ENCODE peak calls at places on chromosome 18, in ten cellular contexts. One of them, this sample, is unnamed.
A peak's percentile ranks its signal among the peaks of the same experiment; 100 is the strongest.

GRCh38 chr18:36358141-36358540 is 60.6 kb downstream of the FHOD3 start:
- DNase-seq in dermis microvascular lymphatic vessel endothelial cell: no peak
- DNase-seq in SW 1271: no peak
- DNase-seq in pons: no peak
- DNase-seq in transverse colon: no peak
- DNase-seq in astrocyte: no peak
- DNase-seq in adrenal gland: no peak
- DNase-seq in gastrocnemius medialis: no peak
- DNase-seq in progenitor cell of endocrine pancreas: no peak
- DNase-seq in GM12892: no peak
- DNase-seq in this sample: no peak

GRCh38 chr18:23626451-23627279 is 36.0 kb downstream of the ANKRD29 start:
- DNase-seq in dermis microvascular lymphatic vessel endothelial cell: no peak
- DNase-seq in adrenal gland: no peak
- DNase-seq in pons: no peak
- DNase-seq in transverse colon: no peak
- DNase-seq in GM12892: no peak
- DNase-seq in progenitor cell of endocrine pancreas: no peak
- DNase-seq in gastrocnemius medialis: no peak
- DNase-seq in SW 1271: peak; percentile 5
- DNase-seq in astrocyte: peak; percentile 39
- DNase-seq in this sample: peak; percentile 62

GRCh38 chr18:62458868-62459716 is 63.7 kb upstream of the ZCCHC2 start:
- DNase-seq in SW 1271: no peak
- DNase-seq in dermis microvascular lymphatic vessel endothelial cell: no peak
- DNase-seq in adrenal gland: no peak
- DNase-seq in gastrocnemius medialis: peak; percentile 63
- DNase-seq in astrocyte: no peak
- DNase-seq in GM12892: no peak
- DNase-seq in transverse colon: no peak
- DNase-seq in pons: no peak
- DNase-seq in progenitor cell of endocrine pancreas: no peak
- DNase-seq in this sample: no peak

GRCh38 chr18:51068111-51068510 is 38.1 kb downstream of the SMAD4 start:
- DNase-seq in transverse colon: no peak
- DNase-seq in dermis microvascular lymphatic vessel endothelial cell: no peak
- DNase-seq in astrocyte: peak; percentile 79
- DNase-seq in gastrocnemius medialis: no peak
- DNase-seq in progenitor cell of endocrine pancreas: no peak
- DNase-seq in pons: no peak
- DNase-seq in adrenal gland: no peak
- DNase-seq in SW 1271: peak; percentile 10
- DNase-seq in GM12892: no peak
- DNase-seq in this sample: no peak

GRCh38 chr18:32550958-32551357 is 80.3 kb upstream of the GAREM1 start:
- DNase-seq in transverse colon: no peak
- DNase-seq in pons: no peak
- DNase-seq in progenitor cell of endocrine pancreas: no peak
- DNase-seq in GM12892: no peak
- DNase-seq in dermis microvascular lymphatic vessel endothelial cell: no peak
- DNase-seq in SW 1271: no peak
- DNase-seq in adrenal gland: no peak
- DNase-seq in astrocyte: no peak
- DNase-seq in gastrocnemius medialis: no peak
- DNase-seq in this sample: peak; percentile 2

GRCh38 chr18:46155652-46156051 is 51.5 kb downstream of the HAUS1 start:
- DNase-seq in GM12892: no peak
- DNase-seq in dermis microvascular lymphatic vessel endothelial cell: no peak
- DNase-seq in adrenal gland: no peak
- DNase-seq in transverse colon: no peak
- DNase-seq in pons: no peak
- DNase-seq in SW 1271: peak; percentile 41
- DNase-seq in gastrocnemius medialis: no peak
- DNase-seq in astrocyte: peak; percentile 93
- DNase-seq in progenitor cell of endocrine pancreas: no peak
- DNase-seq in this sample: peak; percentile 43

GRCh38 chr18:54607213-54607934 is 16.3 kb downstream of the DYNAP start:
- DNase-seq in dermis microvascular lymphatic vessel endothelial cell: no peak
- DNase-seq in GM12892: no peak
- DNase-seq in astrocyte: peak; percentile 46
- DNase-seq in pons: no peak
- DNase-seq in adrenal gland: no peak
- DNase-seq in progenitor cell of endocrine pancreas: no peak
- DNase-seq in SW 1271: no peak
- DNase-seq in gastrocnemius medialis: no peak
- DNase-seq in transverse colon: peak; percentile 38
- DNase-seq in this sample: peak; percentile 18

GRCh38 chr18:80258640-80259039 is 11.3 kb upstream of the PARD6G start:
- DNase-seq in astrocyte: no peak
- DNase-seq in transverse colon: no peak
- DNase-seq in GM12892: no peak
- DNase-seq in adrenal gland: no peak
- DNase-seq in dermis microvascular lymphatic vessel endothelial cell: no peak
- DNase-seq in pons: no peak
- DNase-seq in progenitor cell of endocrine pancreas: no peak
- DNase-seq in SW 1271: no peak
- DNase-seq in gastrocnemius medialis: no peak
- DNase-seq in this sample: no peak

GRCh38 chr18:57544958-57545661 is 41.4 kb downstream of the FECH start:
- DNase-seq in SW 1271: no peak
- DNase-seq in astrocyte: no peak
- DNase-seq in progenitor cell of endocrine pancreas: no peak
- DNase-seq in gastrocnemius medialis: no peak
- DNase-seq in dermis microvascular lymphatic vessel endothelial cell: no peak
- DNase-seq in GM12892: no peak
- DNase-seq in pons: peak; percentile 52
- DNase-seq in adrenal gland: no peak
- DNase-seq in transverse colon: no peak
- DNase-seq in this sample: no peak

GRCh38 chr18:62978251-62979049 is 263.1 kb downstream of the PHLPP1 start:
- DNase-seq in progenitor cell of endocrine pancreas: no peak
- DNase-seq in astrocyte: no peak
- DNase-seq in SW 1271: no peak
- DNase-seq in GM12892: no peak
- DNase-seq in adrenal gland: no peak
- DNase-seq in transverse colon: no peak
- DNase-seq in gastrocnemius medialis: no peak
- DNase-seq in dermis microvascular lymphatic vessel endothelial cell: no peak
- DNase-seq in pons: no peak
- DNase-seq in this sample: no peak

GRCh38 chr18:22198163-22198562 is 28.8 kb downstream of the GATA6 start:
- DNase-seq in GM12892: no peak
- DNase-seq in adrenal gland: no peak
- DNase-seq in pons: no peak
- DNase-seq in progenitor cell of endocrine pancreas: no peak
- DNase-seq in astrocyte: no peak
- DNase-seq in gastrocnemius medialis: no peak
- DNase-seq in transverse colon: no peak
- DNase-seq in SW 1271: no peak
- DNase-seq in dermis microvascular lymphatic vessel endothelial cell: no peak
- DNase-seq in this sample: no peak

This sample was measured in lung microvascular endothelial cell.